ENCODE peak calls at places on chromosomes 5 and 9, in seven cellular contexts. E, A, G, D, V, M and X are unnamed samples. For H3K9me3, the result is how much of the 10 kb centered on the place peaks cover.

GRCh38 chr5:127878174-127878750 is 175.1 kb downstream of the CCDC192 start:
- DNase-seq in A (peak), D (peak), E (peak), V (peak), M (peak), G (no peak), X (no peak)

GRCh38 chr9:121267689-121268597 is at the start of gene GSN:
- DNase-seq in A (peak), G (no peak), D (no peak), E (peak), M (peak), V (no peak), X (peak)

GRCh38 chr5:68848086-68848485 is 245.7 kb upstream of the SLC30A5 start:
- DNase-seq in V (no peak), A (no peak), M (no peak), D (no peak), E (no peak), G (no peak), X (no peak)

GRCh38 chr9:127388037-127388855 is 8.7 kb upstream of the SLC2A8 start:
- DNase-seq in D (no peak), A (peak), E (peak), M (peak), G (peak), V (peak), X (no peak)

GRCh38 chr9:93920401-93920800 is 34.8 kb downstream of the BARX1 start:
- DNase-seq in V (no peak), E (no peak), A (no peak), D (no peak), M (no peak), G (no peak), X (no peak)

GRCh38 chr5:131328536-131329186 is 64.8 kb downstream of the CDC42SE2 start:
- DNase-seq in A (no peak), V (peak), G (no peak), D (no peak), E (peak), M (no peak), X (no peak)

GRCh38 chr9:113598883-113599282 is 135.4 kb downstream of the RGS3 start:
- DNase-seq in G (no peak), M (no peak), E (peak), D (no peak), V (no peak), A (no peak), X (no peak)

GRCh38 chr5:98927242-98927987 is 1.4 kb downstream of the CHD1 start:
- DNase-seq in D (peak), M (no peak), A (peak), E (peak), V (no peak), G (no peak), X (no peak)

GRCh38 chr5:142994242-142994641 is 224.1 kb downstream of the ARHGAP26 start:
- DNase-seq in M (no peak), G (no peak), A (no peak), E (no peak), D (no peak), V (no peak), X (no peak)

GRCh38 chr5:139394654-139395566 is at the start of gene PROB1:
- DNase-seq in G (no peak), V (no peak), E (peak), A (peak), D (no peak), M (no peak), X (no peak)

GRCh38 chr9:6686396-6686795 is 40.9 kb upstream of the GLDC start:
- DNase-seq in G (no peak), A (no peak), V (no peak), D (no peak), M (no peak), E (peak), X (no peak)

GRCh38 chr9:93468763-93469456 is 15.5 kb upstream of the FAM120AOS start:
- DNase-seq in E (peak), G (no peak), V (no peak), D (no peak), A (no peak), M (no peak), X (no peak)

GRCh38 chr5:72121753-72122445 is 14.6 kb downstream of the MAP1B start:
- DNase-seq in A (no peak), G (no peak), M (no peak), V (no peak), D (no peak), E (no peak), X (no peak)

GRCh38 chr5:111580956-111581355 is 68.6 kb upstream of the STARD4 start:
- DNase-seq in A (no peak), E (peak), M (no peak), G (no peak), V (no peak), D (no peak), X (no peak)

GRCh38 chr9:77040340-77040739 is 20.9 kb downstream of the FOXB2 start:
- DNase-seq in M (no peak), D (no peak), E (no peak), A (no peak), G (no peak), V (no peak), X (no peak)

GRCh38 chr5:143397302-143398052 is 6.0 kb downstream of the NR3C1 start:
- DNase-seq in D (no peak), E (no peak), V (no peak), A (no peak), M (no peak), G (no peak), X (no peak)

GRCh38 chr5:152246401-152246800 is 158.7 kb downstream of the NMUR2 start:
- DNase-seq in E (peak), G (no peak), D (peak), A (no peak), V (no peak), M (no peak), X (no peak)

GRCh38 chr5:102511666-102512065 is 12.9 kb upstream of the SLCO6A1 start:
- DNase-seq in A (peak), G (no peak), V (no peak), E (peak), M (no peak), D (no peak), X (no peak)

GRCh38 chr9:1044643-1045042 is 5.5 kb upstream of the DMRT2 start:
- DNase-seq in G (no peak), M (no peak), V (no peak), E (no peak), D (no peak), A (peak), X (no peak)

GRCh38 chr5:175252234-175252805 is 191.7 kb downstream of the DRD1 start:
- DNase-seq in V (no peak), G (no peak), E (no peak), A (no peak), M (no peak), D (no peak), X (no peak)

GRCh38 chr5:38548064-38548759 is 8.2 kb downstream of the LIFR start:
- DNase-seq in G (no peak), A (no peak), V (no peak), D (no peak), M (no peak), E (no peak), X (no peak)

GRCh38 chr5:123285122-123286011 is 137.8 kb downstream of the CEP120 start:
- DNase-seq in G (no peak), V (no peak), D (peak), M (no peak), E (peak), A (no peak), X (no peak)

GRCh38 chr5:135885031-135885430 is 10.6 kb downstream of the IL9 start:
- DNase-seq in D (no peak), G (no peak), V (no peak), M (no peak), A (no peak), E (no peak), X (no peak)

GRCh38 chr5:67268233-67269011 is 71.8 kb upstream of the CD180 start:
- DNase-seq in M (peak), V (no peak), D (peak), A (peak), E (peak), G (no peak), X (peak)

GRCh38 chr9:131606896-131607567 is 61.7 kb downstream of the PRRT1B start:
- DNase-seq in E (no peak), M (no peak), D (no peak), V (no peak), A (no peak), G (no peak), X (no peak)

GRCh38 chr5:138944527-138945322 is 69.6 kb upstream of the LRRTM2 start:
- DNase-seq in D (no peak), V (no peak), G (no peak), A (no peak), E (no peak), M (no peak), X (no peak)

GRCh38 chr5:37889612-37890317 is 49.9 kb upstream of the GDNF start:
- DNase-seq in E (peak), V (no peak), A (no peak), G (no peak), M (no peak), D (no peak), X (no peak)

GRCh38 chr9:117365438-117365837 is 49.4 kb downstream of the ASTN2 start:
- DNase-seq in V (no peak), D (no peak), A (no peak), G (no peak), E (no peak), M (no peak), X (no peak)

GRCh38 chr9:37682951-37683350 is 32.2 kb downstream of the FRMPD1 start:
- DNase-seq in E (no peak), V (no peak), G (no peak), M (no peak), D (no peak), A (no peak), X (no peak)

GRCh38 chr9:1709347-1709746 is 305.8 kb upstream of the SMARCA2 start:
- DNase-seq in G (no peak), V (no peak), M (no peak), D (no peak), A (no peak), E (no peak), X (no peak)

GRCh38 chr5:148125641-148126040 is 42.7 kb upstream of the SPINK14 start:
- DNase-seq in M (no peak), G (no peak), V (no peak), A (no peak), E (peak), D (no peak), X (no peak)

GRCh38 chr9:5643005-5643624 is 14.2 kb downstream of the RIC1 start:
- DNase-seq in G (no peak), D (no peak), M (no peak), E (peak), V (no peak), A (no peak), X (no peak)

GRCh38 chr5:1127991-1128785 is 16.3 kb upstream of the SLC12A7 start:
- DNase-seq in G (no peak), D (no peak), E (peak), V (no peak), M (no peak), A (peak), X (peak)

GRCh38 chr5:149869266-149869875 is 75.2 kb downstream of the PDE6A start:
- DNase-seq in A (no peak), D (no peak), V (no peak), M (no peak), G (no peak), E (no peak), X (no peak)

GRCh38 chr9:136171009-136171800 is 33.7 kb downstream of the LHX3 start:
- DNase-seq in M (no peak), E (no peak), G (no peak), A (no peak), D (peak), V (no peak), X (no peak)

GRCh38 chr5:158725223-158725825 is 374.4 kb downstream of the EBF1 start:
- DNase-seq in G (no peak), E (no peak), M (no peak), D (no peak), V (no peak), A (no peak), X (no peak)

GRCh38 chr5:159765034-159765433 is 151.2 kb upstream of the ADRA1B start:
- DNase-seq in G (no peak), A (no peak), M (no peak), V (no peak), E (no peak), D (no peak), X (no peak)

GRCh38 chr5:81303563-81303962 is 2.2 kb downstream of the ZCCHC9 start:
- DNase-seq in E (peak), A (no peak), V (peak), G (no peak), M (no peak), D (no peak), X (no peak)

GRCh38 chr5:96942911-96943310 is 7.0 kb downstream of the LNPEP start:
- DNase-seq in V (no peak), D (no peak), M (no peak), G (no peak), E (no peak), A (no peak), X (no peak)

GRCh38 chr5:174300941-174301761 is 255.6 kb downstream of the NSG2 start:
- DNase-seq in A (peak), G (no peak), D (peak), M (no peak), E (no peak), V (no peak), X (no peak)

GRCh38 chr5:155489949-155490348 is 476.4 kb downstream of the KIF4B start:
- DNase-seq in G (no peak), E (no peak), A (no peak), D (no peak), M (no peak), V (no peak), X (no peak)
- H3K9me3 ChIP-seq in G (under half), E (under half), A (under half), D (under half), M (under half), V (under half), X (under half)

GRCh38 chr9:96762562-96762961 is 15.3 kb downstream of the ZNF510 start:
- DNase-seq in M (no peak), V (no peak), A (no peak), G (no peak), D (no peak), E (no peak), X (no peak)
- H3K9me3 ChIP-seq in M (half or more), V (half or more), A (half or more), G (half or more), D (half or more), E (half or more), X (under half)

DNA sequence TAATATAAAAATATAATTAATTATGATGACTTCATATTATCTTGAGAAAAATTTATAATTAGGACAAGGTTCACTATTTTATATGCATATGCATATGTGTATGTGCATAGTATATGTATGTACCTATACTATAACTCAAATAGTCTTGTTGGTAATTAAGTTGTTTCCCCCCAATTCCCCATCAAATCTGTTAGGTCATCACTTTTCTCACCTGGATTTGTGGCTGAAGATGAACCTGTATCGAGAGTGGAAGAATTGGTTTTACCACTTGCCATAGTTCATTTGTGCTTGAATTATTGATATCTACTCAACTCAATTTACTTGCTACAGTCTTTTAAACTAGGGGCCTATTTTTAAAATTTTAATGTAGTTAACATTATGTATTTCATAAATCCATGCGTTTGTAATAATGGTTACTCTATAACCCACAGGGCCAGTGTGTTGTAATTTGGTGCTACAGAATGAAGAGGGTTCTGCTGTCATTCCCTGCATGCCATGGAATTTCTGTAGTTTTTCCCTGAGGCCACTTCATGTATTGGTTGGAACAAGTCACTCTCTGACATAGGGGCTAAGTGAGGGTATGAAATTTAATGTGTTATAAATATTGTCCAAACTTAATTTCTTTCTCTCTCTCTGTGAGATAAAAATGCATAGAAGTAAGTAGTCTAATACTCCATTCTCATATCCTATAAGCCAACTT is 74.9 kb downstream of the TAF11L14 start:
- DNase-seq in M (no peak), V (no peak), E (no peak), G (no peak), A (no peak), D (no peak), X (no peak)
- H3K9me3 ChIP-seq in M (under half), V (under half), E (under half), G (under half), A (under half), D (under half), X (under half)

DNA sequence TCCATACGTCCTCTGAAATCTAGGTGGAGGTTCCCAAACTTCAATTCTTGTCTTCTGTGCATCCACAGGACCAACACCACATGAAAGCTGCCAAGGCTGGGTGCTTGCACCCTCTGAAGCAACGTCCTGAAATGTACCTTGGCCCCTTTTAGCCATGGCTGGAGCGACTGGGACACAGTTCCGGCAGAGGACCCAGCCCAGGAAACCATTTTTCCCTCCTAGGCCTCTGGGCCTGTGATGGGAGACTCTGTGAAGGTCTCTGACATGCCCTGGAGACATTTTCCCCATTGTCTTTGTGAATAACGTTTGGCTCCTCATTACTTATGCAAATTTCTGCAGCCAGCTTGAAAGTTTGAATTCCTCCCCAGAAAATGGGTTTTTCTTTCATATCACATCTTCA is 261.8 kb upstream of the RFX3 start:
- DNase-seq in M (no peak), D (no peak), E (no peak), G (no peak), A (no peak), V (no peak), X (no peak)
- H3K9me3 ChIP-seq in M (under half), D (under half), E (under half), G (under half), A (under half), V (under half), X (under half)

GRCh38 chr5:169128679-169129078 is 172.3 kb downstream of the SLIT3 start:
- DNase-seq in D (no peak), A (peak), G (no peak), E (no peak), V (no peak), M (no peak), X (no peak)
- H3K9me3 ChIP-seq in D (under half), A (under half), G (under half), E (under half), V (under half), M (under half), X (under half)

GRCh38 chr9:138077898-138078540 is 200.4 kb downstream of the CACNA1B start:
- DNase-seq in D (no peak), A (no peak), M (peak), G (no peak), E (no peak), V (no peak), X (peak)

GRCh38 chr9:138080979-138081378 is 203.4 kb downstream of the CACNA1B start:
- DNase-seq in V (no peak), A (no peak), D (no peak), M (no peak), G (no peak), E (no peak), X (no peak)

GRCh38 chr9:138076650-138077009 is 199.0 kb downstream of the CACNA1B start:
- DNase-seq in M (no peak), G (no peak), A (no peak), V (no peak), D (no peak), E (no peak), X (no peak)

GRCh38 chr9:138077126-138077525 is 199.5 kb downstream of the CACNA1B start:
- DNase-seq in M (peak), V (no peak), A (no peak), D (no peak), E (no peak), G (no peak), X (peak)

DNA sequence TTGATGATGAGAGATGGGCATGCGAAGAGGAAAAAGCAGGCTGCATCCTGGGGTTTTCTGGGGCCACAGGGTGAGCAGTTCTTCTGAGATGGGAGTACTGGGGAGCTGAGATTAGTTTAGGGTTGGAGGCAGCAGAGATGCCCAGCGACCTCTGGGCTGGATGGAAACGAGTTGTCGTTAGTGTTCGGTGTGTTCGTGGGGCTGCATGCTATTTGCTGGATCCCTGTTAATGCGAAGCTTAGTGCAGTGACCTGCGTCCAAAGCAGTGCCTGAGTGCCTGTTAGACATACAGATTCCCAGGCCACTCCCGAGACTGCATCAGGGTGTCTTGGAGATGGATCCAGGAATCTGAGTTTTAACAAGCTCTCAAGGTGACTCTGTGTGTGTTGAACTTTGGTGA is 201.3 kb downstream of the CACNA1B start:
- DNase-seq in D (no peak), M (peak), E (no peak), V (no peak), A (no peak), G (no peak), X (peak)
- H3K9me3 ChIP-seq in D (under half), M (under half), E (under half), V (under half), A (under half), G (under half), X (under half)